ENCODE peak calls at places on chromosomes 16 and 17, in four cellular contexts. Z is lower leg skin, J is neural progenitor cell, K is upper lobe of right lung. D is an unnamed sample.
A peak's percentile ranks its signal among the peaks of the same experiment; 100 is the strongest.

GRCh38 chr16:12455287-12455798 is 348.3 kb downstream of the CPPED1 start:
- DNase-seq in K (peak; percentile 81), J (peak; percentile 85), Z (no peak), D (peak; percentile 38)

GRCh38 chr16:951660-952301 is 19.0 kb downstream of the LMF1 start:
- DNase-seq in J (no peak), Z (no peak), K (no peak), D (no peak)

GRCh38 chr17:13088666-13089065 is 70.8 kb upstream of the ELAC2 start:
- DNase-seq in K (no peak), J (no peak), Z (no peak), D (no peak)

GRCh38 chr17:40038882-40039513 is 15.2 kb downstream of the MED24 start:
- DNase-seq in K (no peak), Z (peak; percentile 72), J (peak; percentile 67), D (no peak)

GRCh38 chr16:67451061-67451703 is 20.3 kb downstream of the HSD11B2 start:
- DNase-seq in J (no peak), K (no peak), Z (no peak), D (no peak)

GRCh38 chr17:82838386-82839063 is 1.3 kb downstream of the ZNF750 start:
- DNase-seq in J (no peak), Z (peak; percentile 48), K (peak; percentile 91), D (no peak)

GRCh38 chr16:12486386-12486785 is 317.3 kb downstream of the CPPED1 start:
- DNase-seq in K (no peak), Z (no peak), J (no peak), D (no peak)

GRCh38 chr17:75130632-75131277 is 787 bp downstream of the NT5C start:
- DNase-seq in J (peak; percentile 87), Z (no peak), K (peak; percentile 76), D (peak; percentile 76)

GRCh38 chr16:31105677-31106213 is 2.4 kb upstream of the BCKDK start:
- DNase-seq in K (peak; percentile 94), Z (peak; percentile 83), J (peak; percentile 75), D (no peak)

GRCh38 chr16:1772362-1772907 is at the start of gene EME2:
- DNase-seq in K (no peak), J (peak; percentile 54), Z (no peak), D (no peak)

GRCh38 chr16:19167710-19168172 is 299 bp upstream of the SYT17 start:
- DNase-seq in K (peak; percentile 92), J (peak; percentile 92), Z (no peak), D (peak; percentile 61)

GRCh38 chr17:39486242-39486641 is 25.0 kb downstream of the CDK12 start:
- DNase-seq in K (no peak), J (no peak), Z (no peak), D (no peak)

GRCh38 chr16:84281077-84281476 is 13.6 kb upstream of the WFDC1 start:
- DNase-seq in Z (no peak), J (peak; percentile 36), K (no peak), D (no peak)

GRCh38 chr16:13906426-13907089 is 13.4 kb upstream of the ERCC4 start:
- DNase-seq in Z (no peak), K (no peak), J (no peak), D (no peak)

GRCh38 chr17:39684369-39685043 is 3.4 kb downstream of the PGAP3 start:
- DNase-seq in K (no peak), J (no peak), Z (no peak), D (no peak)

GRCh38 chr17:17698869-17699351 is 17.7 kb downstream of the RAI1 start:
- DNase-seq in Z (no peak), K (no peak), J (peak; percentile 57), D (no peak)

GRCh38 chr16:22098538-22099255 is 6.4 kb downstream of the VWA3A start:
- DNase-seq in Z (no peak), J (peak; percentile 75), K (no peak), D (no peak)

GRCh38 chr17:65370669-65371126 is 190.8 kb downstream of the AXIN2 start:
- DNase-seq in J (peak; percentile 11), K (no peak), Z (no peak), D (no peak)

GRCh38 chr16:57256601-57257395 is 11.7 kb downstream of the ARL2BP start:
- DNase-seq in Z (no peak), K (peak; percentile 52), J (no peak), D (no peak)

GRCh38 chr17:1545618-1546017 is 17.0 kb downstream of the PITPNA start:
- DNase-seq in J (no peak), Z (peak; percentile 35), K (no peak), D (no peak)

GRCh38 chr17:17570798-17571716 is 20.5 kb downstream of the PEMT start:
- DNase-seq in Z (no peak), J (no peak), K (no peak), D (no peak)

GRCh38 chr16:88714420-88715302 is 8.4 kb downstream of the CTU2 start:
- DNase-seq in Z (no peak), J (no peak), K (no peak), D (no peak)

GRCh38 chr16:54055864-54056263 is 230.7 kb downstream of the IRX3 start:
- DNase-seq in J (no peak), K (no peak), Z (no peak), D (no peak)

GRCh38 chr16:46562979-46563378 is 58.2 kb downstream of the SHCBP1 start:
- DNase-seq in J (no peak), K (no peak), Z (no peak), D (no peak)

GRCh38 chr17:962650-963049 is 16.9 kb downstream of the NXN start:
- DNase-seq in Z (no peak), K (no peak), J (peak; percentile 91), D (no peak)

GRCh38 chr16:46826618-46827017 is 4.4 kb downstream of the C16orf87 start:
- DNase-seq in K (no peak), J (no peak), Z (no peak), D (no peak)

GRCh38 chr17:36978810-36979584 is 30.2 kb downstream of the AATF start:
- DNase-seq in K (no peak), Z (no peak), J (no peak), D (no peak)

GRCh38 chr17:75490953-75491649 is 24.2 kb downstream of the CASKIN2 start:
- DNase-seq in K (no peak), J (no peak), Z (no peak), D (no peak)

GRCh38 chr16:58507195-58507962 is 7.4 kb downstream of the NDRG4 start:
- DNase-seq in K (no peak), Z (no peak), J (no peak), D (no peak)

GRCh38 chr17:78674595-78675315 is 97.6 kb upstream of the DNAH17 start:
- DNase-seq in Z (no peak), J (peak; percentile 50), K (peak; percentile 63), D (no peak)

GRCh38 chr16:79168321-79168720 is 432.2 kb downstream of the MAF start:
- DNase-seq in K (no peak), Z (no peak), J (no peak), D (no peak)

GRCh38 chr17:68201425-68201785 is 46.4 kb upstream of the AMZ2 start:
- DNase-seq in Z (no peak), J (no peak), K (no peak), D (no peak)

GRCh38 chr16:67248401-67249177 is at the start of gene SLC9A5:
- DNase-seq in K (peak; percentile 74), J (peak; percentile 71), Z (no peak), D (no peak)

GRCh38 chr16:84107921-84108320 is 8.8 kb downstream of the MBTPS1 start:
- DNase-seq in Z (no peak), J (no peak), K (no peak), D (no peak)

GRCh38 chr16:79845734-79846135 is 245.2 kb upstream of the MAF start:
- DNase-seq in Z (no peak), K (no peak), J (no peak), D (no peak)

GRCh38 chr17:35788504-35788998 is 6.9 kb downstream of the MMP28 start:
- DNase-seq in K (no peak), J (no peak), Z (peak; percentile 39), D (no peak)

GRCh38 chr16:57178296-57178695 is 7.5 kb downstream of the PSME3IP1 start:
- DNase-seq in J (no peak), Z (no peak), K (no peak), D (no peak)

GRCh38 chr17:1487939-1488825 is 4.3 kb downstream of the MYO1C start:
- DNase-seq in J (peak; percentile 95), Z (peak; percentile 72), K (peak; percentile 94), D (peak; percentile 94)

GRCh38 chr16:48291754-48292153 is 44.4 kb upstream of the ABCC11 start:
- DNase-seq in J (no peak), K (no peak), Z (no peak), D (no peak)
- TF ChIP-seq CTCF in J (no peak), K (no peak), Z (no peak), D (no peak)

GRCh38 chr17:63497708-63498483 is 21.0 kb downstream of the ACE start:
- DNase-seq in Z (no peak), K (no peak), J (peak; percentile 60), D (no peak)
- TF ChIP-seq CTCF in Z (no peak), K (peak; percentile 22), J (peak; percentile 44), D (no peak)

GRCh38 chr16:87411375-87412271 is 19.5 kb downstream of the MAP1LC3B start:
- DNase-seq in K (no peak), Z (no peak), J (no peak), D (no peak)

GRCh38 chr16:87410530-87410929 is 18.4 kb downstream of the MAP1LC3B start:
- DNase-seq in J (no peak), K (no peak), Z (no peak), D (no peak)

GRCh38 chr16:87412371-87412995 is 20.3 kb downstream of the MAP1LC3B start:
- DNase-seq in J (no peak), Z (no peak), K (no peak), D (no peak)

GRCh38 chr16:87409781-87410180 is 17.6 kb downstream of the MAP1LC3B start:
- DNase-seq in K (no peak), J (no peak), Z (no peak), D (no peak)

DNA sequence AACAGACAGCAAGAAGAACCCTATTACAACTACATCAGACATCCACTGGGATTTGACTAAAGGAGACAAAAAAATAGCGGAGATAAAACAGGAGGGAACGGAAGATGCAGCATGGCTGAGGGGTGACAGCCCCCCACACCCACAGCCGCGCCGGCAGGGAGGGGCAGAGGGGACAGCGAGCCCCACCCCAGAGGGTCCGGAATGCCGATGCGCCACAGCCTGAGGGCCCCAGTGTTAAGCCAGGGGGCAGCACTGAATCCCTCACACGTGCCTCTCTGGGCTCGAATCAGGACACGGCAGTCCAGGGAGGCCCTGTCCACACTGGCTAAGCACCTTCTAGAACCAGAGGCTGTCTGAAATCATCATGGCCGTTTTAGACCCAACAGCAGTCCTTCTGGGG is 18.8 kb downstream of the MAP1LC3B start:
- DNase-seq in J (peak; percentile 17), K (no peak), Z (no peak), D (no peak)
- TF ChIP-seq CTCF in J (peak; percentile 19), K (no peak), Z (no peak), D (no peak)

DNA sequence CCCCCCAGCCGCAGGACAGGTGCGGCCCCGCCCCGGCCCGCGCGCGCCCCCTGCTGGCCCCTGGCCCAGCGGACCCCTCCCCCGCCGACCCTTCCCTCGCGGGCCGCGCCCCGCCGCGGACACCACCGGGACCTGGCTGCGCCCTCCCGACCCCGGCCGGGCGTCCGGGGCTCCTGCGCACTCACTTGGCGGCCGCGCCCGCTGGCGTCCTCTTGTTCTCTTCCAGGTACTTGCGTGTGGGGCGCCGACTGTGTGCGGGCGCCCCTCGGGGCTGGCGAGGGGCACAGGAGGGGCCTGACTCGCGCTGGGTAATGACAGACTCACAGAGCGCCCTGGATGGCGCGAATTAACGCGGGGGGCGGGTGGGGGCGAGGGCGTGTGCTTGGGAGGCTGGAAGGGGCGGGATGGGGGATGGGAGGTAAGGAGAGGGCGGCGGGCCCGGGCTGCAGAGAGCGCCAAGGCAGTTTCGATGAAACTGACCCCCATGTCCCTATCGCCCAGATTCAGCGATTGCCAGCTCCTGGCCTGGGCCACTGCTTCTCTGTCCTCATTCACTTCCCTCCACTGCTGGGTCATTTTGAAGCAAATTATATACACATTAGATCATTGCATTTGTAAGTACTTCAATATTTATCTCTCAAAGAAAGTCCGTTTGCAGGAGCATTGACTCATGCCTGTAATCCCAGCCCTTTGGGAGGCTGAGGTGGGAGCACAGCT is 445 bp upstream of the DBNDD1 start:
- DNase-seq in J (peak; percentile 85), K (peak; percentile 78), Z (no peak), D (peak; percentile 70)
- TF ChIP-seq CTCF in J (peak; percentile 51), K (peak; percentile 5), Z (no peak), D (peak; percentile 25)